ENCODE peak calls at places on chromosomes 13 and 19, in five cellular contexts. One of them, this sample, is unnamed.

GRCh38 chr13:106232680-106233079 is 302.8 kb downstream of the EFNB2 start:
- DNase-seq in AG04450: no peak
- DNase-seq in BJ: no peak
- DNase-seq in GM03348: no peak
- DNase-seq in AG10803: no peak
- DNase-seq in this sample: no peak

GRCh38 chr19:10719466-10719961 is 1.6 kb downstream of the DNM2 start:
- DNase-seq in AG04450: no peak
- DNase-seq in BJ: no peak
- DNase-seq in GM03348: no peak
- DNase-seq in AG10803: no peak
- DNase-seq in this sample: no peak

GRCh38 chr19:43725468-43725867 is 9.6 kb downstream of the IRGC start:
- DNase-seq in AG04450: no peak
- DNase-seq in BJ: no peak
- DNase-seq in GM03348: no peak
- DNase-seq in AG10803: no peak
- DNase-seq in this sample: peak

GRCh38 chr13:44648392-44649117 is 72.4 kb upstream of the TSC22D1 start:
- DNase-seq in AG04450: no peak
- DNase-seq in BJ: no peak
- DNase-seq in GM03348: peak
- DNase-seq in AG10803: peak
- DNase-seq in this sample: no peak

GRCh38 chr13:42612021-42612765 is 38.2 kb downstream of the TNFSF11 start:
- DNase-seq in AG04450: no peak
- DNase-seq in BJ: no peak
- DNase-seq in GM03348: no peak
- DNase-seq in AG10803: no peak
- DNase-seq in this sample: no peak

GRCh38 chr19:33248954-33249613 is 23.4 kb upstream of the SLC7A10 start:
- DNase-seq in AG04450: no peak
- DNase-seq in BJ: no peak
- DNase-seq in GM03348: no peak
- DNase-seq in AG10803: no peak
- DNase-seq in this sample: no peak

GRCh38 chr19:56477429-56478338 is 539 bp upstream of the ZNF667 start:
- DNase-seq in AG04450: peak
- DNase-seq in BJ: peak
- DNase-seq in GM03348: peak
- DNase-seq in AG10803: peak
- DNase-seq in this sample: peak

GRCh38 chr19:35793381-35794165 is 18.2 kb downstream of the ARHGAP33 start:
- DNase-seq in AG04450: no peak
- DNase-seq in BJ: no peak
- DNase-seq in GM03348: peak
- DNase-seq in AG10803: peak
- DNase-seq in this sample: no peak

GRCh38 chr13:78657699-78658629 is 991 bp downstream of the OBI1 start:
- DNase-seq in AG04450: no peak
- DNase-seq in BJ: no peak
- DNase-seq in GM03348: peak
- DNase-seq in AG10803: peak
- DNase-seq in this sample: no peak

GRCh38 chr13:47463726-47464125 is 537.3 kb downstream of the SUCLA2 start:
- DNase-seq in AG04450: peak
- DNase-seq in BJ: no peak
- DNase-seq in GM03348: no peak
- DNase-seq in AG10803: peak
- DNase-seq in this sample: no peak